ENCODE peak calls at places on chromosomes 7 and 10, in six cellular contexts. One of them, this sample, is unnamed.

GRCh38 chr10:77881222-77881621 is 45.3 kb downstream of the DLG5 start:
- DNase-seq in adrenal gland: peak
- DNase-seq in H1: no peak
- DNase-seq in K562: no peak
- DNase-seq in sigmoid colon: no peak
- DNase-seq in HCT116: no peak
- DNase-seq in this sample: no peak

GRCh38 chr10:67261300-67261797 is 335.5 kb downstream of the LRRTM3 start:
- DNase-seq in HCT116: no peak
- DNase-seq in H1: no peak
- DNase-seq in sigmoid colon: no peak
- DNase-seq in K562: no peak
- DNase-seq in adrenal gland: no peak
- DNase-seq in this sample: no peak

GRCh38 chr10:113241966-113242365 is 291.9 kb downstream of the TCF7L2 start:
- DNase-seq in H1: no peak
- DNase-seq in sigmoid colon: no peak
- DNase-seq in K562: no peak
- DNase-seq in HCT116: no peak
- DNase-seq in adrenal gland: no peak
- DNase-seq in this sample: no peak

GRCh38 chr10:72335394-72336258 is 19.1 kb downstream of the DNAJB12 start:
- DNase-seq in adrenal gland: peak
- DNase-seq in K562: no peak
- DNase-seq in H1: no peak
- DNase-seq in sigmoid colon: peak
- DNase-seq in HCT116: no peak
- DNase-seq in this sample: no peak

GRCh38 chr10:34722404-34722803 is 92.7 kb downstream of the PARD3 start:
- DNase-seq in sigmoid colon: no peak
- DNase-seq in adrenal gland: no peak
- DNase-seq in HCT116: no peak
- DNase-seq in H1: peak
- DNase-seq in K562: no peak
- DNase-seq in this sample: no peak

GRCh38 chr7:12031186-12031585 is 179.9 kb upstream of the TMEM106B start:
- DNase-seq in HCT116: no peak
- DNase-seq in adrenal gland: no peak
- DNase-seq in sigmoid colon: no peak
- DNase-seq in H1: no peak
- DNase-seq in K562: no peak
- DNase-seq in this sample: no peak

GRCh38 chr7:6656413-6656812 is 19.3 kb downstream of the ZNF316 start:
- DNase-seq in adrenal gland: no peak
- DNase-seq in HCT116: no peak
- DNase-seq in sigmoid colon: peak
- DNase-seq in H1: no peak
- DNase-seq in K562: no peak
- DNase-seq in this sample: no peak

GRCh38 chr7:139731802-139732470 is 45.9 kb downstream of the HIPK2 start:
- DNase-seq in H1: no peak
- DNase-seq in sigmoid colon: peak
- DNase-seq in adrenal gland: peak
- DNase-seq in HCT116: peak
- DNase-seq in K562: no peak
- DNase-seq in this sample: no peak

GRCh38 chr7:121344093-121344492 is 15.3 kb downstream of the WNT16 start:
- DNase-seq in adrenal gland: no peak
- DNase-seq in HCT116: no peak
- DNase-seq in K562: no peak
- DNase-seq in sigmoid colon: no peak
- DNase-seq in H1: no peak
- DNase-seq in this sample: no peak

GRCh38 chr7:36459236-36459960 is 69.7 kb downstream of the ANLN start:
- DNase-seq in K562: no peak
- DNase-seq in sigmoid colon: no peak
- DNase-seq in H1: no peak
- DNase-seq in HCT116: no peak
- DNase-seq in adrenal gland: no peak
- DNase-seq in this sample: no peak

GRCh38 chr7:140018125-140019043 is 44.4 kb downstream of the PARP12 start:
- DNase-seq in HCT116: no peak
- DNase-seq in K562: no peak
- DNase-seq in H1: no peak
- DNase-seq in sigmoid colon: no peak
- DNase-seq in adrenal gland: no peak
- DNase-seq in this sample: no peak

GRCh38 chr10:66931340-66931948 is 5.6 kb downstream of the LRRTM3 start:
- DNase-seq in adrenal gland: no peak
- DNase-seq in sigmoid colon: no peak
- DNase-seq in HCT116: peak
- DNase-seq in K562: peak
- DNase-seq in H1: no peak
- DNase-seq in this sample: peak

GRCh38 chr7:2613926-2614613 is 17.7 kb upstream of the TTYH3 start:
- DNase-seq in adrenal gland: peak
- DNase-seq in K562: no peak
- DNase-seq in H1: no peak
- DNase-seq in HCT116: no peak
- DNase-seq in sigmoid colon: peak
- DNase-seq in this sample: no peak

GRCh38 chr10:112053895-112054294 is 129.7 kb downstream of the GPAM start:
- DNase-seq in K562: no peak
- DNase-seq in H1: no peak
- DNase-seq in adrenal gland: no peak
- DNase-seq in sigmoid colon: no peak
- DNase-seq in HCT116: no peak
- DNase-seq in this sample: no peak

GRCh38 chr7:37921340-37921805 is 933 bp downstream of the EPDR1 start:
- DNase-seq in H1: no peak
- DNase-seq in HCT116: no peak
- DNase-seq in sigmoid colon: no peak
- DNase-seq in adrenal gland: peak
- DNase-seq in K562: peak
- DNase-seq in this sample: peak

GRCh38 chr7:37921876-37922275 is 1.4 kb downstream of the EPDR1 start:
- DNase-seq in HCT116: no peak
- DNase-seq in adrenal gland: no peak
- DNase-seq in sigmoid colon: no peak
- DNase-seq in H1: no peak
- DNase-seq in K562: no peak
- DNase-seq in this sample: peak

GRCh38 chr7:37918526-37918925 is 1.9 kb upstream of the SFRP4 start:
- DNase-seq in H1: peak
- DNase-seq in sigmoid colon: no peak
- DNase-seq in adrenal gland: no peak
- DNase-seq in K562: no peak
- DNase-seq in HCT116: no peak
- DNase-seq in this sample: no peak

GRCh38 chr7:37920305-37920618 is 178 bp upstream of the EPDR1 start:
- DNase-seq in K562: no peak
- DNase-seq in HCT116: no peak
- DNase-seq in H1: no peak
- DNase-seq in sigmoid colon: no peak
- DNase-seq in adrenal gland: no peak
- DNase-seq in this sample: no peak

GRCh38 chr7:37920619-37921339 is at the start of gene EPDR1:
- DNase-seq in adrenal gland: peak
- DNase-seq in K562: no peak
- DNase-seq in sigmoid colon: peak
- DNase-seq in H1: peak
- DNase-seq in HCT116: peak
- DNase-seq in this sample: peak
- TF ChIP-seq POLR2A in adrenal gland: peak
- TF ChIP-seq POLR2A in K562: no peak
- TF ChIP-seq POLR2A in sigmoid colon: no peak
- TF ChIP-seq POLR2A in H1: no peak
- TF ChIP-seq POLR2A in HCT116: no peak
- TF ChIP-seq POLR2A in this sample: peak

DNA sequence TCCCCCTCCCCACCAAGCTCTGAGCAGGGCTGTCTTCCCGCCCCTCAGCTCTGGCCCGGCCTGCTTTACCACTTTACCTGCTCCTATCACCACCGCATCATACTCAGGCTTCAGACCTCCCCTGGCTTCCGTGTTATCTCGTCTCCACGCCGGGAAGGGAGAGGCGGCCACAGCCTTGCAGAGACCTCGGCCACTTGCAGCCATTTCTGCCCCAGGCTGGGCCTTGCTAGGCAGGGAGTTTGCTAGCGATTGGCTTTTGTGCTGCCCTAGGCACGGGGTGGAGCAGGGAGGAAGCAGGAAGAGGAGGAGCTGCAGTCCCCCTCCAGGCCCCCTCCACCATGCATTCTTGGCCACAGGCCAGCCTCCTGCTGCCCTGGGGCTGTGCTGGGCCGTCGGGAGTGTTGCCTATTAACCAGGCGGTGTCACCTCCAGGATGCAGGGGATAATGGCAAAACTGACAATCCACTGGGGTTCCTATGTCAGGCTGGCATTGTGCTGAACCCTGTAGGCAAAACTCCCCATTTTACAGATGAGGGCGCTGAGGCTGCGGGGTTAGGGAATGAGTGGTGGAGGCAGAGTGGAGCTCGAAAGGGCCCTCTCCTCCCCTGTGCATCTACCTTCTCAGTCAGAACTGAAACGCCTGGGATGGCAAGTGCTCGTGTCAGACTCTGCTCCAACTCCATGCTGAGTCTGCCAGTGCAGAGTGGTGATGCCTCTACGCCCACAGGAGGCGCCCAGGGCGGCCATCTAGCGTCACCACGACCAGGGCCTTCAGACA is at the start of gene PYROXD2:
- DNase-seq in H1: peak
- DNase-seq in K562: peak
- DNase-seq in adrenal gland: peak
- DNase-seq in sigmoid colon: peak
- DNase-seq in HCT116: peak
- DNase-seq in this sample: peak
- TF ChIP-seq POLR2A in H1: peak
- TF ChIP-seq POLR2A in K562: peak
- TF ChIP-seq POLR2A in adrenal gland: peak
- TF ChIP-seq POLR2A in sigmoid colon: peak
- TF ChIP-seq POLR2A in HCT116: peak
- TF ChIP-seq POLR2A in this sample: peak

DNA sequence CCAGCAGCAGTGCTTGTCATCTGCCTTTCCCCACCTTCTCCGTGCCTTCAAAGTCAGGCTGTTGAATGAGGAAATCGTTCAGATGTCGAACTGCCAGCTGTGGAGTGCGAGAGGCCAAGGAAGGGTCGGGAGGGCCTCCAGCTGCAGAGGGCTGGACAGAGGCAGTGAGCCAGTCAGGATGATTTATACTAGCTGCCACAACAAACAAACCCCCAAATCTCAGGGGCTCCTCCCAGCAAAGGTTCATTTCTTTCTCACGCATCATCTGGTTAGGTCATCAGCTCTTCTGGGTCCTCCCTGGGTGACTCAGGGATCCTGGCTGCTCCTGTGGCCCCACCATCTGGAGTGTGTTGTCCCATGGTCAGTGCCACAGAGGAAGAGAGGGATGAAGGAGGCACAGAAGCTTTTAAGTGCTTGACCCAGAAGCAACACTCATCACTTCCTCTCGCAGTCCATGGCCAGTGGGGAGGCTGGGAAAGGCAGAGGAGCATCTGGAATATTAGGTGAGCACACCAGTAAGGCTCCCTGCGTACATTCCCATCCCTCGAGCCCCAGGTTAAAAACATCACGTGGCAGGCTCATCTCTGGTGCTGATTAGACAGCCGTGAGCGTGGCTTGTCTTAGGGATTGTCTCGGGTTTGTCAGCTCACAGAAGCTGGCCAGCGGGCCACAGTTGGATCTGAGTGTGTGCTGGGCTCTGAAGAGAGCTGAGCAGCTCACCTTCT is 140.7 kb downstream of the RGS10 start:
- DNase-seq in H1: no peak
- DNase-seq in adrenal gland: no peak
- DNase-seq in K562: peak
- DNase-seq in HCT116: peak
- DNase-seq in sigmoid colon: peak
- DNase-seq in this sample: peak
- TF ChIP-seq POLR2A in H1: no peak
- TF ChIP-seq POLR2A in adrenal gland: no peak
- TF ChIP-seq POLR2A in K562: no peak
- TF ChIP-seq POLR2A in HCT116: no peak
- TF ChIP-seq POLR2A in sigmoid colon: no peak
- TF ChIP-seq POLR2A in this sample: no peak

DNA sequence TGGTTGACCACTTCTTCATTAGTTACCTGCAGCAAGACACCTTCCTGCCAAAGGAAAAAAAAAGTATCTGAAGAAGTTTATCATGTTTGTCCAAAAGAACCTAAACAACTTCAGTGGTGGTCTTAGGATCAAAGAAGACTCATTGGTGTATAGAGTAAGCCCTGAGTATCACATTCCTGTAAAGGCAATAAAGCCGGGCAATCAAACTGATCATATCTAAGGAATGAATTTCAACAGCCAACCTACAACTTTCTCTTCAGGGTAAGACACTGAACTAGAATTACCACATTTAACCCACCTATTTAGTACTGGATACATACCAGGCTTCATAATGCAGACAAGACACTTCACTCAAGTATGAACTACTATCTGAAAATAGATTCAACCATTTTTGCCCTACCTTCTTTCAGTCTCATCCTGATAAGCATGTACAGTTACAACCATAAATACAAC is 10.1 kb downstream of the HNRNPA2B1 start:
- DNase-seq in HCT116: no peak
- DNase-seq in H1: no peak
- DNase-seq in K562: no peak
- DNase-seq in sigmoid colon: no peak
- DNase-seq in adrenal gland: no peak
- DNase-seq in this sample: no peak
- TF ChIP-seq POLR2A in HCT116: no peak
- TF ChIP-seq POLR2A in H1: peak
- TF ChIP-seq POLR2A in K562: peak
- TF ChIP-seq POLR2A in sigmoid colon: no peak
- TF ChIP-seq POLR2A in adrenal gland: no peak
- TF ChIP-seq POLR2A in this sample: no peak

This sample was measured in erythroblast.